ENCODE peak calls at places on chromosomes 4 and X, in four cellular contexts. G, W, D and F are unnamed samples.

GRCh38 chrX:135463937-135464336 is 42.2 kb downstream of the SMIM10L2A start:
- DNase-seq in G (peak), W (peak), D (no peak), F (no peak)

GRCh38 chr4:134160211-134160610 is 41.4 kb downstream of the PABPC4L start:
- DNase-seq in W (no peak), D (no peak), G (no peak), F (no peak)

GRCh38 chr4:24105183-24106039 is 215.6 kb upstream of the PPARGC1A start:
- DNase-seq in G (no peak), W (no peak), D (no peak), F (no peak)

GRCh38 chr4:184787766-184788503 is 37.8 kb downstream of the ACSL1 start:
- DNase-seq in W (no peak), D (no peak), G (no peak), F (no peak)

GRCh38 chr4:120922390-120923200 is at the start of gene PRDM5:
- DNase-seq in D (no peak), W (no peak), G (no peak), F (peak)

GRCh38 chrX:64093761-64094160 is 111.7 kb downstream of the AMER1 start:
- DNase-seq in G (no peak), W (no peak), D (no peak), F (no peak)

GRCh38 chr4:87492617-87493016 is 36.6 kb downstream of the SPARCL1 start:
- DNase-seq in D (no peak), G (no peak), W (no peak), F (no peak)

GRCh38 chr4:168152837-168153500 is 60.6 kb downstream of the ANXA10 start:
- DNase-seq in W (no peak), D (no peak), G (no peak), F (no peak)

GRCh38 chr4:116055857-116056827 is 942.7 kb upstream of the NDST4 start:
- DNase-seq in W (no peak), G (no peak), D (no peak), F (no peak)

GRCh38 chrX:68443155-68443868 is 10.0 kb upstream of the OPHN1 start:
- DNase-seq in G (no peak), W (peak), D (peak), F (no peak)

GRCh38 chrX:276588-277171 is 4.5 kb upstream of the PLCXD1 start:
- DNase-seq in D (no peak), G (peak), W (no peak), F (no peak)

GRCh38 chr4:26762650-26763049 is 98.0 kb upstream of the STIM2 start:
- DNase-seq in W (no peak), D (no peak), G (no peak), F (no peak)

GRCh38 chr4:134365852-134366251 is 164.3 kb upstream of the PABPC4L start:
- DNase-seq in G (no peak), D (no peak), W (no peak), F (no peak)

GRCh38 chrX:134006484-134007161 is 21.2 kb upstream of the GPC3 start:
- DNase-seq in W (peak), D (no peak), G (no peak), F (no peak)

GRCh38 chr4:138555584-138555983 is 313.4 kb upstream of the SLC7A11 start:
- DNase-seq in G (peak), W (peak), D (no peak), F (no peak)

GRCh38 chr4:30901781-30902479 is 181.8 kb downstream of the PCDH7 start:
- DNase-seq in G (no peak), W (no peak), D (no peak), F (no peak)

GRCh38 chrX:120664081-120664480 is 34.2 kb upstream of the C1GALT1C1 start:
- DNase-seq in G (no peak), W (peak), D (no peak), F (no peak)

GRCh38 chrX:106220177-106220576 is 52.1 kb downstream of the PWWP3B start:
- DNase-seq in W (no peak), D (no peak), G (no peak), F (no peak)

GRCh38 chr4:180500146-180500545 is 1743.1 kb upstream of the TENM3 start:
- DNase-seq in D (no peak), W (no peak), G (no peak), F (no peak)
- TF ChIP-seq BRCA1 in D (no peak), W (no peak), G (no peak), F (no peak)

GRCh38 chr4:38867478-38868054 is at the start of gene FAM114A1:
- DNase-seq in W (peak), D (no peak), G (peak), F (peak)
- TF ChIP-seq BRCA1 in W (no peak), D (no peak), G (no peak), F (no peak)

GRCh38 chrX:24243692-24244091 is 70.2 kb downstream of the SUPT20HL2 start:
- DNase-seq in W (no peak), G (no peak), D (no peak), F (no peak)

GRCh38 chrX:24242649-24243556 is 71.0 kb downstream of the SUPT20HL2 start:
- DNase-seq in W (peak), G (no peak), D (peak), F (no peak)

GRCh38 chrX:24245201-24245600 is 68.7 kb downstream of the SUPT20HL2 start:
- DNase-seq in D (no peak), W (no peak), G (no peak), F (no peak)

GRCh38 chrX:24241822-24242648 is 71.8 kb downstream of the SUPT20HL2 start:
- DNase-seq in D (no peak), W (peak), G (peak), F (no peak)
- TF ChIP-seq BRCA1 in D (no peak), W (no peak), G (no peak), F (no peak)

DNA sequence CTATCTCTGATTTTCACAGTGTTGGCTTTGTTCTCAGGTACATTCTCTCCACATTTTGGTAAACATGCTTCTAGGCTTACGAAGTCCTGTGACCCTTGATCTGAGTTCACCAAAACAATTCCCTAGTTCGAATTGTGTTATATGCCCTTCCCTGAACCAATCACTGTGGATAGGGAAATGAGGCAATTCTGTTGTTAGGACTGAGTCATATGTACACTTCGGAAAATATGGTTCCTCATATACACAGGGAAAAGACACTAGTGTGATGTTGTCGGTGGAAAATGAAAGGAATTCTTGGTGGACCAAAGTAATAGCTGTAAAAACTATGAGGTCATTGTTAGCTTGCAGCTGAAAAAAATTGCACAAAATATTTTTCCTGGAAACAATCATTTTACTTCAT is 46.6 kb upstream of the MAGEC2 start:
- DNase-seq in D (no peak), G (no peak), W (no peak), F (no peak)
- TF ChIP-seq BRCA1 in D (no peak), G (no peak), W (no peak), F (no peak)

GRCh38 chr4:7653510-7654414 is 219.0 kb upstream of the PSAPL1 start:
- DNase-seq in D (no peak), W (no peak), G (no peak), F (no peak)

GRCh38 chr4:7651461-7651921 is 216.8 kb upstream of the PSAPL1 start:
- DNase-seq in G (no peak), W (no peak), D (no peak), F (no peak)

GRCh38 chr4:7652906-7653305 is 218.2 kb upstream of the PSAPL1 start:
- DNase-seq in G (no peak), W (no peak), D (no peak), F (no peak)

GRCh38 chr4:7652006-7652405 is 217.3 kb upstream of the PSAPL1 start:
- DNase-seq in W (no peak), D (no peak), G (no peak), F (no peak)

DNA sequence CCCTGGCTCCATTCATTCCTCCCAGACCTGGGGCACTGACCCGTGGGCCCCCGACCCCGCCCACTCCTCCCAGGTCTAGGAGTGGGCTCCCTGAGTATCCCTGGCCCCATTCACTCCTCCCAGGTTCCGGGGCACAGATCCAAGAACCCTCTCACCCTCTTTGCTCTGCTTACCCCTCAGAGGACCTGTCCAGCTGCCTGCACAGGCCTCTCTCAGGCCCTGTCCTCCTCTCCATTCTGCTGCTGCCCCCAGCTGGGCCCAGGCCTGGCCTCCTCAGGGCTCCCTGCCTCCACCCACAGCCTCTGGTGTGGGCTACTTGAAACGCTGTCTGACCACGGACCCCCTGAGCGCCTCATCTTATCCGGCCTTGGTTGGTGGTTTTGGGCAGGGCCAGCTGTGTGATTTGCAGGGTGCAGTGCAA is 217.7 kb upstream of the PSAPL1 start:
- DNase-seq in D (no peak), W (no peak), G (no peak), F (no peak)
- TF ChIP-seq BRCA1 in D (no peak), W (no peak), G (no peak), F (no peak)

DNA sequence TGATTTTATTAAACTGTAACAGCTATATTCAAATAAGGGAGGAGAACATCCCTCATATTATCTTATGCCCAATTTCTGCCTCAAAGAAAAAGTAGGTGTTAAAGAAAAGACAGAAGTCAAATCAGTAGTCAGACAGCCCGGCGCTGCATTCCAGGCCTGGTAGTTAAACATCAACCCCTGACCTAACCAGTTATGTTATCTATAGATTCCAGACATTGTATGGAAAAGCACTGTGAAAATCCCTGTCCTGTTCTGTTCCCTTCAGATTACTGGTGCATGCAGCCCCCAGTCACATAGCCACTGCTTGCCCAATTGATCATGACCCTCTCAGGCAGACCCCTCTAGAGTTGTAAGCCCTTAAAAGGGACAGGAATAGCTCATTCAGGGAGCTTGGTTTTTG is 269.9 kb upstream of the GALNT7 start:
- DNase-seq in G (no peak), D (no peak), W (peak), F (no peak)
- TF ChIP-seq BRCA1 in G (no peak), D (no peak), W (no peak), F (no peak)

GRCh38 chrX:153521034-153521433 is 3.6 kb downstream of the ATP2B3 start:
- DNase-seq in G (no peak), D (no peak), W (no peak), F (no peak)

GRCh38 chrX:153517421-153517820 is at the start of gene ATP2B3:
- DNase-seq in D (no peak), W (no peak), G (no peak), F (no peak)

GRCh38 chrX:153517941-153518834 is 746 bp downstream of the ATP2B3 start:
- DNase-seq in D (no peak), G (no peak), W (no peak), F (no peak)

GRCh38 chrX:153520286-153520917 is 3.0 kb downstream of the ATP2B3 start:
- DNase-seq in D (no peak), W (no peak), G (no peak), F (no peak)

DNA sequence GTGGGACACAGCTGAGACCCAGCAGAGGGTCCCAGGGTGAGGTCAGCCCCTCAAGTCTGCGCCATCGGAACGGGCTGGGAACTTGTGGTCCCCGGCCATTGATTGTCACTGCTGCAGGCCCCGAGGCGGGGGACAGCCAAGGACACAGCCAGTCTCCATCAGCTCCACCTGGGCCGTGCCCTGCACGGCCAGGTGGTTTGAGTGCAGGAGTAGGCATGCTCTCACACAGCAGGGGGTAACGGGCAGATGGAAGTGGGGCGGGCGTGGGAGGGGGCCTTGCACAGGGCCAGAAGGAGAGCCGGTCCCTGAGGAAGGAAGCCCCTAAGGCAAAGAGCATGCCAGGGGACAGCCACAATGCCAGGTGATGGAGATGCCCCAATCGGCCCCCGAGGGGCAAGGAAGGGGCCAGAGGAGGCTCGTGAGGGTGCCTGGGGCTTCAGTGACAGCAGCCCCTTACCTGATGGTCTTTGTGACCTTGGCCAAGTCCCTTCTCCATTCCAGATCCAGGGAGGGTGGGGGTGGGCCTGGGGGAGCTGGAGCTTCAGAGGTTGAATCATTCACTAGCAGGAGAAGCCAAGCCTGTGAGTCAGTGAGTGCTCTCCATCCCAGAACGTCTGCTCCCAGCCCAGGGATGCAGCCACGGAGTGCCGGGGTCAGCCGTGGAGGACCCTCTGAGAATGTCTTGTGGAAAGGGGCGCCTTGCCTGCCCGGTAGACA is 2.3 kb downstream of the ATP2B3 start:
- DNase-seq in W (no peak), G (no peak), D (no peak), F (no peak)
- TF ChIP-seq BRCA1 in W (no peak), G (no peak), D (no peak), F (no peak)